ENCODE peak calls at places on chromosomes 3 and 15, in four cellular contexts. A is CD4-positive, alpha-beta memory T cell; I is breast epithelium; Y is fibroblast of lung. R is an unnamed sample.
A peak's percentile ranks its signal among the peaks of the same experiment; 100 is the strongest.

GRCh38 chr3:174218011-174218410 is 641.1 kb upstream of the NAALADL2 start:
- DNase-seq in I (no peak), Y (peak; percentile 11), A (no peak), R (no peak)

GRCh38 chr3:108099679-108100428 is 9.0 kb upstream of the CD47 start:
- DNase-seq in A (no peak), Y (no peak), I (no peak), R (no peak)

GRCh38 chr3:169886671-169887070 is 16.9 kb upstream of the LRRC31 start:
- DNase-seq in A (no peak), Y (peak; percentile 61), I (peak; percentile 52), R (no peak)

GRCh38 chr3:188296761-188297689 is 143.1 kb downstream of the LPP start:
- DNase-seq in Y (peak; percentile 94), A (no peak), I (no peak), R (peak; percentile 76)

GRCh38 chr3:152302521-152303021 is 33.8 kb downstream of the MBNL1 start:
- DNase-seq in I (no peak), Y (peak; percentile 91), A (peak; percentile 32), R (peak; percentile 32)

GRCh38 chr15:85716261-85716660 is 78.5 kb downstream of the KLHL25 start:
- DNase-seq in A (no peak), I (no peak), Y (no peak), R (no peak)

GRCh38 chr3:87191175-87191574 is 35.9 kb upstream of the CHMP2B start:
- DNase-seq in A (no peak), I (no peak), Y (no peak), R (no peak)

GRCh38 chr15:95996494-95996893 is 334.0 kb upstream of the NR2F2 start:
- DNase-seq in Y (peak; percentile 68), A (peak; percentile 3), I (no peak), R (peak; percentile 36)

GRCh38 chr3:105876745-105877624 is 8.2 kb upstream of the CBLB start:
- DNase-seq in Y (no peak), A (no peak), I (no peak), R (no peak)

GRCh38 chr3:161349529-161350278 is 21.6 kb downstream of the SPTSSB start:
- DNase-seq in A (peak; percentile 63), I (peak; percentile 46), Y (peak; percentile 97), R (peak; percentile 98)

GRCh38 chr15:80825361-80826030 is 46.3 kb downstream of the CEMIP start:
- DNase-seq in I (peak; percentile 63), A (no peak), Y (peak; percentile 90), R (peak; percentile 12)

GRCh38 chr15:31781261-31781660 is 249.1 kb upstream of the CHRNA7 start:
- DNase-seq in I (no peak), Y (no peak), A (no peak), R (no peak)

GRCh38 chr3:182568756-182569155 is 224.5 kb upstream of the ATP11B start:
- DNase-seq in I (no peak), A (no peak), Y (no peak), R (no peak)

GRCh38 chr3:187673012-187673411 is 2.8 kb upstream of the SST start:
- DNase-seq in I (no peak), A (no peak), Y (peak; percentile 3), R (peak; percentile 8)

GRCh38 chr3:51539291-51539891 is 872 bp downstream of the RAD54L2 start:
- DNase-seq in I (no peak), A (peak; percentile 12), Y (peak; percentile 86), R (peak; percentile 70)

GRCh38 chr15:63232400-63232799 is 43.0 kb downstream of the RAB8B start:
- DNase-seq in Y (no peak), I (no peak), A (peak; percentile 28), R (no peak)

GRCh38 chr15:96345560-96346389 is 15.3 kb downstream of the NR2F2 start:
- DNase-seq in A (no peak), I (no peak), Y (peak; percentile 75), R (no peak)

GRCh38 chr15:74251187-74251811 is 15.2 kb downstream of the CCDC33 start:
- DNase-seq in Y (no peak), A (no peak), I (peak; percentile 84), R (no peak)

GRCh38 chr3:79018671-79019136 is 749.1 kb downstream of the ROBO1 start:
- DNase-seq in Y (peak; percentile 75), I (no peak), A (no peak), R (peak; percentile 72)

GRCh38 chr3:123321806-123322205 is 120.1 kb downstream of the SEC22A start:
- DNase-seq in A (no peak), Y (no peak), I (no peak), R (no peak)

GRCh38 chr3:43181202-43181910 is 75.5 kb upstream of the POMGNT2 start:
- DNase-seq in Y (no peak), A (peak; percentile 39), I (no peak), R (peak; percentile 87)

GRCh38 chr15:67405208-67406191 is 115.4 kb upstream of the C15orf61 start:
- DNase-seq in I (no peak), A (no peak), Y (peak; percentile 90), R (peak; percentile 44)

GRCh38 chr15:82570721-82571519 is 30.7 kb upstream of the RPS17 start:
- DNase-seq in A (no peak), I (no peak), Y (peak; percentile 67), R (no peak)

GRCh38 chr3:193710286-193711164 is 117.5 kb downstream of the OPA1 start:
- DNase-seq in A (no peak), I (no peak), Y (no peak), R (peak; percentile 5)

GRCh38 chr15:62509395-62509973 is 344.4 kb upstream of the C2CD4B start:
- DNase-seq in A (no peak), I (no peak), Y (no peak), R (no peak)

GRCh38 chr15:93861413-93861812 is 369.9 kb upstream of the MCTP2 start:
- DNase-seq in I (no peak), A (no peak), Y (peak; percentile 5), R (no peak)

GRCh38 chr3:189947948-189948723 is 172.6 kb downstream of the P3H2 start:
- DNase-seq in A (peak; percentile 15), I (no peak), Y (no peak), R (peak; percentile 68)

GRCh38 chr3:185332026-185332735 is 30.8 kb upstream of the MAP3K13 start:
- DNase-seq in Y (peak; percentile 59), A (no peak), I (no peak), R (peak; percentile 92)

GRCh38 chr3:59245879-59246501 is 196.2 kb upstream of the CFAP20DC start:
- DNase-seq in Y (peak; percentile 95), A (no peak), I (no peak), R (peak; percentile 79)

GRCh38 chr3:36219398-36219797 is 160.9 kb upstream of the STAC start:
- DNase-seq in I (no peak), Y (peak; percentile 95), A (no peak), R (peak; percentile 50)

GRCh38 chr15:41894791-41895463 is 1.1 kb upstream of the SPTBN5 start:
- DNase-seq in A (peak; percentile 86), Y (peak; percentile 83), I (peak; percentile 71), R (peak; percentile 86)

GRCh38 chr15:64247906-64248541 is 85.2 kb upstream of the PPIB start:
- DNase-seq in Y (peak; percentile 93), I (peak; percentile 44), A (peak; percentile 34), R (peak; percentile 91)

GRCh38 chr15:48940508-48940907 is 23.2 kb downstream of the SHC4 start:
- DNase-seq in I (no peak), Y (peak; percentile 100), A (no peak), R (peak; percentile 97)

GRCh38 chr3:133040696-133041523 is 2.7 kb downstream of the TMEM108 start:
- DNase-seq in A (no peak), Y (peak; percentile 58), I (peak; percentile 61), R (peak; percentile 44)

GRCh38 chr3:120555661-120556509 is 40.3 kb upstream of the NDUFB4 start:
- DNase-seq in Y (no peak), I (no peak), A (no peak), R (no peak)

DNA sequence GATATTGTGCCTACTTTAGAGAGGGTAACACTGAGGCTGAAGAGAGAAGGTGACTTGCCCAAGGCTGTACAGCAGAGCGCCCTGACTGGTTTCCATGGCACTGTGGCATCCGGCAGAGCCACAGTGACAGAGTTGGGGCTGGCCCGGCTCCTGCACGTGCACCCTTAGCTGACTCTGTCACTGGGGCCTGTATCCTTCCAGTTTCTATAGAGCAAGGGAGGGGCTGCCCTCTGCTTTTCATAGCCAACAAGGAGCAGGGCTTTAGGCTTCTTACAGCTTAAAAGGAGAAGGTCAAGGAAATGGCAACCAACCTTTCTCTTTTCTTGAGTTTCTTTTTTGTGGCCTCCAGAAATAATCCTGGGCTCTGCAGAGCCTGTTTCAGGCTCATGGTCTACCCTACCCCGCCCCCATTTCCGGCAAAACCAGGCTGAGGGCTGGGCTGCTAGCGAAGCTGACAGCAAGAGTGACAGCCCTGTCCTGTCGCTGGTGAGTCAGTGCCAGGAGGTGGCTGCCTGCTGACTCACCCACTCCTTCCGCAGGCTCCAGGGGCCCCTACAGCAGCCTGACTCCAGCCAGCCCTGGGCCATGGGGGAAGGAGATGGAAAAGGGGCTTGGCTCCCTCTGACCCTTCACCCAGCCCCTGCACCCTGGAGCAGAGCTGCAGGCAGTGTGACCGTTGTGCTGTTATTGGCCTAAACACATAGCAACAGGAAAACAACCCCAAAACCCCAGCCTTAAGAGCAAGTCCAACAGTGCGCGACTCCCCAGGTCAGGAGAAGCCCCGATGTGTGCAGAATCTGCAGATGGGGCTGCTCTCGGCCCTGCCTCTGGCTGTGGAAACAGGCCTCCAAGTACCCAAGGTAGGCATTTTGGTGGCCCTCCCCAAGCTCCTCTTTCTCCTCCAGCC is 29.8 kb downstream of the SLC6A6 start:
- DNase-seq in I (peak; percentile 80), Y (peak; percentile 84), A (peak; percentile 93), R (peak; percentile 81)
- H3K4me1 ChIP-seq in I (peaks cover 4% of the 10 kb centered on the region), Y (peaks cover 26% of the 10 kb centered on the region), A (peaks cover 97% of the 10 kb centered on the region), R (peaks cover 42% of the 10 kb centered on the region)

DNA sequence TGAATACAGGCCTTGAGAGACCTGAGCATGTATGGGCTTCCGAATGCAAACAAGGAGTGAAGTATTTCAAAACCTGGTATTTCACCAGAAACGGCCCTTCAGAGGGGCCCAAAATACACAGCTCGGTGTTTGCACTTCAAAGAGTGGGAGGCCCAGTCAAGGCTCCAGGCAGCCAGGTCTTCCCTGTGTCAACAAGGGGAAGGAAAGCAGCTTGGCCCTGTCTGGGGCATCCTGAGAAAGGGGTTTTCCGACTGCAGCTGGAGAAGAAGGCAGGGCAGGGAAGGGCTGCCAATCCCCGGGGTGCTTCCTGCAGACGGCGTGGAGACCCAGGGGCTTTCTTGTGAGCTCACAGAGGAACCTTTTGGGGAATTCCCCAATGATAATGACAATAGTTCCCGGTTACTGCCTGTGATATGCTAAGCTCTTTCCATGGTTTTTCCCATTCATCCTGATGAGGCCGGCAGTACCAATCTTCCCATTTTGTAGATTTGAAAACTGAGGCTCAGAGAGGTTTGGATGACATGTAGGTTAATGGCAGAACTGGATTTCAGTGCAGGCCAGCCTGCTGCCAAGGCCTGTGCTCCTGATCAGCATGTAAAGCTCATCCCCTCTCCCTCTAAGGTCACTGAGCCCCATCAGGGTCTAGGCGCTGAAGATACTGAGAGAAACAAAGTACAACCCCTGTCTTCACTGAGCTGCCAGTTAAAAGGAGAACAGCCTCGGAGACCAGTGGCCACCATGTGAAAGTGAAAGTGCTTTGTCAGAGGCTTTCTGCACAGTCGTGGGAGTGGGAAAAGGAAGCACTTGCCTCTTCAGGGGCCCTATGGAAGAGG is 43.0 kb upstream of the TLE3 start:
- DNase-seq in I (no peak), Y (peak; percentile 57), A (peak; percentile 26), R (peak; percentile 30)
- H3K4me1 ChIP-seq in I (no peaks in the 10 kb centered on the region), Y (peaks cover 5% of the 10 kb centered on the region), A (peaks cover 31% of the 10 kb centered on the region), R (no peaks in the 10 kb centered on the region)

GRCh38 chr15:45664451-45664850 is 29.6 kb downstream of the SQOR start:
- DNase-seq in Y (peak; percentile 52), A (no peak), I (no peak), R (no peak)
- H3K4me1 ChIP-seq in Y (no peaks in the 10 kb centered on the region), A (peaks cover under 1% of the 10 kb centered on the region), I (no peaks in the 10 kb centered on the region), R (peaks cover 5% of the 10 kb centered on the region)

DNA sequence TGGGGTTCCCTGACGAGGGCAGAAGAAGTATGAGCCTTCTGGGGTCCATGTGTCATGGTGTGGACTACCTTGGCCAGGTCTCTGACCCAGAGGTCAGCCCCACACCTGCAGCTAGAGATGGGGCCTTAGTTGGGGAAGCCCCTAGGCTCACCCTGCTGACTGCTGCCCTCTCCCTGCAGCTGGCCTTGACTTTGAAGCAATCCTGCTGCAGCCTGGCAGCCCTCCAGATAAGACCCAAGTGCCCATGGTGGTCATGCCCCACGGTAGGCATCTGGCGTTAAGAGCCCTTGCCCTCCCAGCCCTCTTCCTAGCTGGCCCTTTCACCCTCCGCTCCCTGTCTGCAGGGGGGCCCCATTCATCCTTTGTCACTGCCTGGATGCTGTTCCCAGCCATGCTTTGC is 7.4 kb downstream of the APEH start:
- DNase-seq in I (no peak), Y (no peak), A (no peak), R (no peak)
- H3K4me1 ChIP-seq in I (no peaks in the 10 kb centered on the region), Y (no peaks in the 10 kb centered on the region), A (peaks cover 3% of the 10 kb centered on the region), R (peaks cover 3% of the 10 kb centered on the region)

R was measured in mammary epithelial cell.